ENCODE peak calls at places on chromosomes 12 and 14, in four cellular contexts. R, I, G and N are unnamed samples.

GRCh38 chr12:76383988-76384387 is 35.8 kb upstream of the BBS10 start:
- DNase-seq in R (no peak), G (no peak), I (no peak), N (no peak)

GRCh38 chr12:110348431-110349059 is 55.0 kb downstream of the ANAPC7 start:
- DNase-seq in R (no peak), G (no peak), I (no peak), N (no peak)

GRCh38 chr12:64720884-64721283 is 38.3 kb downstream of the GNS start:
- DNase-seq in G (no peak), I (no peak), R (peak), N (no peak)

GRCh38 chr12:92927436-92928116 is 1.5 kb downstream of the EEA1 start:
- DNase-seq in G (peak), I (peak), R (peak), N (no peak)

GRCh38 chr12:1760566-1761382 is 59.6 kb upstream of the LRTM2 start:
- DNase-seq in G (peak), R (no peak), I (peak), N (no peak)

GRCh38 chr14:72619881-72620280 is 274.0 kb downstream of the DPF3 start:
- DNase-seq in I (no peak), G (no peak), R (no peak), N (no peak)

GRCh38 chr14:78405071-78405856 is 235.1 kb downstream of the NRXN3 start:
- DNase-seq in I (no peak), R (no peak), G (no peak), N (no peak)

GRCh38 chr14:24861083-24861630 is 188.8 kb downstream of the STXBP6 start:
- DNase-seq in R (no peak), G (peak), I (no peak), N (no peak)

GRCh38 chr14:28121512-28122297 is 644.9 kb upstream of the FOXG1 start:
- DNase-seq in R (no peak), I (no peak), G (no peak), N (no peak)

GRCh38 chr12:93802293-93802692 is 125.1 kb downstream of the CRADD start:
- DNase-seq in I (no peak), R (no peak), G (no peak), N (no peak)

GRCh38 chr14:32648434-32648833 is 290.2 kb upstream of the NPAS3 start:
- DNase-seq in I (no peak), R (no peak), G (no peak), N (no peak)

GRCh38 chr12:10563002-10563401 is 50.4 kb downstream of the MAGOHB start:
- DNase-seq in G (no peak), R (no peak), I (no peak), N (no peak)

GRCh38 chr12:92470608-92471021 is 232.2 kb upstream of the PLEKHG7 start:
- DNase-seq in G (no peak), R (no peak), I (no peak), N (no peak)

GRCh38 chr12:78146365-78146772 is 315.7 kb downstream of the NAV3 start:
- DNase-seq in R (peak), G (peak), I (no peak), N (no peak)

GRCh38 chr14:24335461-24336146 is 733 bp upstream of the ADCY4 start:
- DNase-seq in G (no peak), I (no peak), R (no peak), N (no peak)

GRCh38 chr12:106645074-106645421 is 62.2 kb downstream of the RFX4 start:
- DNase-seq in R (no peak), G (peak), I (no peak), N (no peak)

GRCh38 chr12:116687888-116688287 is 50.0 kb downstream of the SPRING1 start:
- DNase-seq in I (peak), G (peak), R (peak), N (peak)

GRCh38 chr14:49173765-49174373 is 412.3 kb downstream of the RPS29 start:
- DNase-seq in R (peak), G (peak), I (peak), N (peak)

GRCh38 chr12:77578471-77579262 is 252.0 kb upstream of the NAV3 start:
- DNase-seq in I (no peak), G (no peak), R (no peak), N (no peak)

GRCh38 chr14:71647086-71647784 is 285.0 kb upstream of the RGS6 start:
- DNase-seq in G (no peak), R (no peak), I (no peak), N (no peak)

GRCh38 chr12:499837-500458 is 40.2 kb downstream of the B4GALNT3 start:
- DNase-seq in I (no peak), R (no peak), G (no peak), N (no peak)

GRCh38 chr12:75905975-75906374 is 125.6 kb downstream of the PHLDA1 start:
- DNase-seq in G (no peak), R (no peak), I (no peak), N (no peak)

GRCh38 chr12:111224196-111225066 is 144.5 kb downstream of the PHETA1 start:
- DNase-seq in G (no peak), I (no peak), R (no peak), N (no peak)

GRCh38 chr12:49228653-49229052 is 36.2 kb upstream of the TUBA1C start:
- DNase-seq in R (no peak), G (no peak), I (no peak), N (no peak)

GRCh38 chr12:121791671-121792496 is 1.6 kb downstream of the RHOF start:
- DNase-seq in I (no peak), G (peak), R (no peak), N (no peak)

GRCh38 chr14:58395815-58396626 is at the start of gene TOMM20L:
- DNase-seq in G (peak), I (peak), R (peak), N (peak)

GRCh38 chr12:86429824-86430223 is 173.6 kb upstream of the MGAT4C start:
- DNase-seq in R (no peak), I (no peak), G (no peak), N (no peak)

GRCh38 chr12:64611430-64612286 is 1.4 kb downstream of the RASSF3 start:
- DNase-seq in R (no peak), G (no peak), I (no peak), N (peak)

GRCh38 chr12:124655317-124656213 is 88.2 kb upstream of the NCOR2 start:
- DNase-seq in R (no peak), G (no peak), I (peak), N (peak)

GRCh38 chr12:110741371-110741770 is 1.3 kb downstream of the PPP1CC start:
- DNase-seq in I (no peak), G (no peak), R (no peak), N (no peak)

GRCh38 chr12:69509308-69509736 is 39.1 kb downstream of the FRS2 start:
- DNase-seq in R (no peak), G (no peak), I (no peak), N (no peak)

GRCh38 chr12:12008931-12009611 is 61.7 kb upstream of the BCL2L14 start:
- DNase-seq in I (no peak), R (no peak), G (no peak), N (peak)

GRCh38 chr14:52527052-52527451 is 25.3 kb downstream of the TXNDC16 start:
- DNase-seq in I (no peak), R (no peak), G (no peak), N (no peak)

GRCh38 chr12:47033081-47033480 is 46.3 kb upstream of the PCED1B start:
- DNase-seq in I (no peak), R (no peak), G (no peak), N (peak)

GRCh38 chr14:104542871-104543830 is 36.4 kb upstream of the C14orf180 start:
- DNase-seq in R (no peak), G (no peak), I (no peak), N (no peak)

DNA sequence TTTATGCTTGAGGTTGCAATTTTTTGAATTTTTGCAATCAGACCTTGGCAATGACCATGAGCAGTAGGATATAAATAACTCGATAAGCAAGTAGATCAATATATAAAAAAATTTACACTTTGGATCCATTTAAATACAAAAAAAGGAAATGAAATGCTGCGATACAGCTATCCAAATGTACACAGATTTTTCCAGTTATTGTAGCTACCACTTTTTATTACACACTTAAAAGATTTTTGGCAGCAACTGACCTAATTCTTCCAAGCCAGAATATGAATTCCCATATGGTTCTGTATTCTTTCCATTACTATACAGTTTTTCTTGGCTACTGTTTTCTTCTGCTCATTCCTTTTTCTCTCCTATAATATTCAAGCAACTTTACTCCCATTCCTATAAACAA is 52.2 kb downstream of the TMTC1 start:
- DNase-seq in G (no peak), I (no peak), R (no peak), N (no peak)
- TF ChIP-seq HMGXB4 in G (no peak), I (no peak), R (no peak), N (no peak)

GRCh38 chr12:108365324-108365723 is 26.2 kb upstream of the CMKLR1 start:
- DNase-seq in G (no peak), R (no peak), I (no peak), N (no peak)
- TF ChIP-seq HMGXB4 in G (no peak), R (no peak), I (no peak), N (no peak)

DNA sequence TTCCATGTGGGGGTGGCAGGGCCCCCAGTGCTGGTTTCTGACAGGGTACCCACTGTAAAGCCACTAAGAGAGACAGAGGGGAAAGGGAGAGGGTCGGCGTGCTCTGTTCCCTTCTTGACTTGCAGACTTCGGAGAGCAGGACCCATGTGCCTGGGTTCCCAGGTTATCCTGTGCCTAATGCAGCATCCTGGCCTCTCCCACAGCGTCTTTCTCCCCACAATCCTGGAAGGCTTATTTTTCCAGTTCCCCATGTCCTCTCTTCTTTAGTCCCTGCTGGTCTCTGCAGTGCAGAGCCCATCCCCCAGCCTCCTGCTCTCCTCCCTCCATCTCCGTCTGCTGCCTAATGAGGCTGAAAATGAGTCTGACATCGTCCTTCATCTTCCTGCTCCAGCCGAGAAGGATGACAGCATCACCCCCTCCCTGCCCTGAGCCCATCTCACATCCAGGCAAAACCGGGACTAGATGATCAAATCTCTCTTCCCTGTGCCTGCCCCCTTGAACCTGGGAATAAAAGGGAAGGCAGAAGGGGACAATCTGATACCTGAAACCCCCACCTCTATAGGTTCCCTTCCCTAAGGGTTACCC is 15.1 kb downstream of the CALCOCO1 start:
- DNase-seq in G (no peak), I (no peak), R (no peak), N (no peak)
- TF ChIP-seq HMGXB4 in G (no peak), I (no peak), R (no peak), N (no peak)

GRCh38 chr12:131808744-131809371 is 19.3 kb upstream of the MMP17 start:
- DNase-seq in I (no peak), G (no peak), R (no peak), N (no peak)
- TF ChIP-seq HMGXB4 in I (no peak), G (no peak), R (no peak), N (no peak)

GRCh38 chr12:95790025-95790911 is at the start of gene NTN4:
- DNase-seq in R (no peak), I (peak), G (no peak), N (peak)

GRCh38 chr12:95787274-95787814 is 3.2 kb downstream of the NTN4 start:
- DNase-seq in R (no peak), I (no peak), G (no peak), N (no peak)

GRCh38 chr12:95788637-95789036 is 1.9 kb downstream of the NTN4 start:
- DNase-seq in R (no peak), G (no peak), I (no peak), N (no peak)

GRCh38 chr12:95790912-95791849 is 617 bp upstream of the NTN4 start:
- DNase-seq in I (peak), R (no peak), G (no peak), N (peak)

GRCh38 chr12:95789126-95790024 is 1.2 kb downstream of the NTN4 start:
- DNase-seq in I (peak), G (no peak), R (no peak), N (peak)
- TF ChIP-seq HMGXB4 in I (no peak), G (no peak), R (no peak), N (no peak)

DNA sequence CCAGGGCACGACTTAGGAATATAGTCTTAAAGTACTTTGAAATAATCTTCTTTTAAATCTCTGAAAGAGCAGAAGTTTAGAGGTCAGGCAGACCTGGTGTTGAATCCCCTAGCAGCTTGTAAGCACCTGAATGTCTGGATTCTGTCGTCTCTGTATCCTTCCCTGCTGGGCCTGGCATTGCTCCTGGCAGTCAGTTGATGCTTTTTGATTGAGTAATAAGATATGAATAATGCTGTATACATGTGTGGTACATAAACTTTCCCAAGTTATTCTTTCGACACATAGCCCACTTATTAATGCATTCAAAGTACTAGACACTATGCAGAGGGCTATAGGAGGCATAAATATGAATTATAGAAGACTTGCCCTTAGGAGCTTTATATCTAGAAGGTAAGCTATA is 31.4 kb downstream of the EVL start:
- DNase-seq in R (no peak), I (no peak), G (no peak), N (no peak)
- TF ChIP-seq HMGXB4 in R (no peak), I (no peak), G (no peak), N (no peak)

GRCh38 chr14:50529288-50530179 is 2.8 kb downstream of the MAP4K5 start:
- DNase-seq in I (no peak), R (no peak), G (no peak), N (no peak)
- TF ChIP-seq HMGXB4 in I (no peak), R (no peak), G (no peak), N (no peak)

GRCh38 chr14:101069666-101070362 is 166.3 kb upstream of the RTL1 start:
- DNase-seq in G (no peak), I (no peak), R (no peak), N (no peak)

GRCh38 chr14:101066826-101067508 is 163.4 kb upstream of the RTL1 start:
- DNase-seq in I (no peak), R (no peak), G (no peak), N (peak)

GRCh38 chr14:101070540-101071492 is 167.3 kb upstream of the RTL1 start:
- DNase-seq in I (no peak), R (no peak), G (no peak), N (peak)

GRCh38 chr14:101068293-101068957 is 164.9 kb upstream of the RTL1 start:
- DNase-seq in R (no peak), I (no peak), G (no peak), N (peak)

GRCh38 chr14:101068958-101069549 is 165.5 kb upstream of the RTL1 start:
- DNase-seq in G (no peak), R (no peak), I (no peak), N (no peak)
- TF ChIP-seq HMGXB4 in G (no peak), R (no peak), I (no peak), N (no peak)